ENCODE peak calls at places on chromosomes 3 and 15, in five cellular contexts. C, V, N, K and O are unnamed samples.

GRCh38 chr15:92930776-92931175 is 30.7 kb downstream of the CHD2 start:
- DNase-seq in C (no peak), V (peak; percentile 90), N (peak; percentile 86), K (no peak), O (no peak)

GRCh38 chr3:19270471-19270870 is 122.2 kb downstream of the KCNH8 start:
- DNase-seq in C (no peak), V (no peak), N (no peak), K (no peak), O (no peak)

GRCh38 chr3:72004749-72005292 is 219.9 kb upstream of the PROK2 start:
- DNase-seq in C (no peak), V (peak; percentile 48), N (no peak), K (no peak), O (no peak)

GRCh38 chr15:56568466-56569167 is 103.7 kb upstream of the MNS1 start:
- DNase-seq in C (no peak), V (no peak), N (no peak), K (no peak), O (no peak)

GRCh38 chr3:181694805-181695660 is 16.7 kb upstream of the SOX2 start:
- DNase-seq in C (no peak), V (no peak), N (peak; percentile 45), K (peak; percentile 91), O (peak; percentile 74)

GRCh38 chr15:80308002-80308401 is 56.0 kb upstream of the CTXND1 start:
- DNase-seq in C (no peak), V (no peak), N (no peak), K (peak; percentile 24), O (no peak)

GRCh38 chr15:41698779-41699178 is 38.6 kb downstream of the MGA start:
- DNase-seq in C (no peak), V (no peak), N (peak; percentile 63), K (no peak), O (no peak)

GRCh38 chr15:71375934-71376333 is 260.7 kb downstream of the THSD4 start:
- DNase-seq in C (no peak), V (no peak), N (no peak), K (no peak), O (no peak)

GRCh38 chr15:33013827-33014445 is 180.6 kb downstream of the FMN1 start:
- DNase-seq in C (no peak), V (peak; percentile 60), N (peak; percentile 67), K (no peak), O (no peak)

GRCh38 chr3:69145688-69146087 is 23.3 kb upstream of the LMOD3 start:
- DNase-seq in C (no peak), V (no peak), N (no peak), K (no peak), O (no peak)

GRCh38 chr15:62450061-62450460 is 285.0 kb upstream of the C2CD4B start:
- DNase-seq in C (no peak), V (no peak), N (no peak), K (no peak), O (no peak)

GRCh38 chr3:176939022-176939817 is 258.1 kb downstream of the TBL1XR1 start:
- DNase-seq in C (peak; percentile 5), V (peak; percentile 93), N (peak; percentile 86), K (no peak), O (no peak)

GRCh38 chr3:11606090-11606784 is 37.5 kb downstream of the VGLL4 start:
- DNase-seq in C (no peak), V (no peak), N (no peak), K (no peak), O (no peak)

GRCh38 chr15:57156210-57156887 is 220.0 kb upstream of the CGNL1 start:
- DNase-seq in C (no peak), V (no peak), N (peak; percentile 21), K (no peak), O (no peak)

GRCh38 chr3:126488886-126489569 is 13.3 kb upstream of the ZXDC start:
- DNase-seq in C (no peak), V (no peak), N (no peak), K (no peak), O (no peak)

GRCh38 chr3:46661776-46662766 is 31.4 kb downstream of the ALS2CL start:
- DNase-seq in C (no peak), V (no peak), N (no peak), K (no peak), O (no peak)

GRCh38 chr3:49805884-49806701 is 3.0 kb downstream of the INKA1 start:
- DNase-seq in C (no peak), V (peak; percentile 49), N (no peak), K (peak; percentile 64), O (no peak)

GRCh38 chr15:62145015-62145735 is 19.9 kb downstream of the C2CD4B start:
- DNase-seq in C (no peak), V (no peak), N (no peak), K (no peak), O (no peak)

GRCh38 chr3:73513260-73513659 is 111.5 kb downstream of the PDZRN3 start:
- DNase-seq in C (no peak), V (no peak), N (no peak), K (no peak), O (no peak)

GRCh38 chr3:44529927-44530326 is 25.1 kb upstream of the ZKSCAN7 start:
- DNase-seq in C (no peak), V (peak; percentile 33), N (no peak), K (no peak), O (peak; percentile 25)

GRCh38 chr15:98943609-98944111 is 63.9 kb downstream of the PGPEP1L start:
- DNase-seq in C (no peak), V (peak; percentile 13), N (no peak), K (no peak), O (no peak)

GRCh38 chr3:71652786-71653419 is 69.4 kb upstream of the FOXP1 start:
- DNase-seq in C (peak; percentile 4), V (peak; percentile 84), N (peak; percentile 74), K (no peak), O (peak; percentile 27)

GRCh38 chr3:150081084-150081483 is 110.4 kb upstream of the PFN2 start:
- DNase-seq in C (no peak), V (peak; percentile 48), N (peak; percentile 73), K (no peak), O (no peak)

GRCh38 chr3:180180795-180181194 is 144.1 kb upstream of the PEX5L start:
- DNase-seq in C (no peak), V (peak; percentile 1), N (peak; percentile 9), K (no peak), O (no peak)

GRCh38 chr15:23869391-23869790 is 182.3 kb upstream of the NDN start:
- DNase-seq in C (no peak), V (no peak), N (peak; percentile 5), K (peak; percentile 83), O (peak; percentile 85)

GRCh38 chr15:27563765-27564164 is 535.4 kb downstream of the OCA2 start:
- DNase-seq in C (no peak), V (no peak), N (no peak), K (no peak), O (no peak)

GRCh38 chr3:135757421-135757820 is 208.1 kb upstream of the PPP2R3A start:
- DNase-seq in C (no peak), V (no peak), N (no peak), K (no peak), O (no peak)

GRCh38 chr3:124424396-124424795 is 305.9 kb upstream of the UMPS start:
- DNase-seq in C (no peak), V (no peak), N (no peak), K (no peak), O (no peak)

GRCh38 chr15:71780349-71780976 is 29.9 kb upstream of the NR2E3 start:
- DNase-seq in C (peak; percentile 49), V (peak; percentile 83), N (peak; percentile 70), K (peak; percentile 40), O (peak; percentile 50)

GRCh38 chr3:122825460-122825859 is 30.6 kb downstream of the SLC49A4 start:
- DNase-seq in C (no peak), V (no peak), N (no peak), K (no peak), O (no peak)

GRCh38 chr3:103437850-103438249 is 1003.0 kb downstream of the ZPLD1 start:
- DNase-seq in C (no peak), V (no peak), N (no peak), K (no peak), O (no peak)

DNA sequence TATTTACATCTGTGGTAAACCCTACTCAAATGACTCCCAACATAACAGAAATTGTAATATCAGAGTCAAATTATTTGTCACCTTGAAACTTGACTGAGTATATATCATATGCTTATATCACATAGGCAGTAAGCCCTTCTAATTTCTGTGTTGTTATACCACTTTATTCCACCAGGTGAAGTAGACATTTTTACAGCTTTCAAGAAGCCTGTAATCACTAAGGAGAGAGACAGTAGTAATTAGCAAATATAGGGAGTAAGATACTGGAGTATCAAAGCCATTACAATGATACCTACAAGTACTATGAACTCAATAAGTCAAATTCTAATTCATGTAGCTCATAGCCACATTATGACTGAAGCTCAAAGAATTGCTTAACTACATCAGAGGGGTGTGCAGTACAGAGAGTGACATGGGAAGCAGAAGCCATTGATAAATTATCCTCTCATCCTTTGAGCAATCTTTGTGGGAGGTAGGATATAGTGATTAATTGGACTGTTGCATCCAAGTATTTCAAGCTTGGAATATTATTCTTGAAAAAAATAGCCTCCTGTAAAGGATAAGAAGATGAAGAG is 1005.8 kb downstream of the ZPLD1 start:
- DNase-seq in C (no peak), V (peak; percentile 23), N (peak; percentile 14), K (no peak), O (no peak)
- TF ChIP-seq CTCF in C (no peak), V (no peak), N (peak; percentile 22), K (no peak), O (peak; percentile 84)

GRCh38 chr3:114299925-114300624 is 6.2 kb downstream of the TIGIT start:
- DNase-seq in C (no peak), V (no peak), N (no peak), K (no peak), O (no peak)

GRCh38 chr3:114294940-114295480 is 1.2 kb downstream of the TIGIT start:
- DNase-seq in C (no peak), V (no peak), N (no peak), K (no peak), O (no peak)

GRCh38 chr3:114293846-114294245 is at the start of gene TIGIT:
- DNase-seq in C (no peak), V (no peak), N (no peak), K (peak; percentile 14), O (no peak)

DNA sequence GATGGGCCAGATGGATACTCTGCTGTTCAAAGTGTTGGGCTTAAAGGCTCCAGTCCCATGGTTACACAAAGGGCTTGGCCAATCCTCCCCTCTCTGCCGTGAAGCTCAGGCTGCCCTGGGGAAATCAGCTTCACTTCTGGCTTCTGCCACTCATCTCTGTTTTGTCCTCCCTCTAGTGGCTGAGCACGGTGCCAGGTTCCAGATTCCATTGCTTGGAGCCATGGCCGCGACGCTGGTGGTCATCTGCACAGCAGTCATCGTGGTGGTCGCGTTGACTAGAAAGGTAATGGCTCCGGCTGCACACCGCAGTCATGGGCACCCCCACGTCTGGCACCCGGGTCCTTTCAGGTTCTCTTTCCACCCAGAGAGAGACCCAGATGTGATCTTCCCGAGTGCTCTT is 5.6 kb downstream of the TIGIT start:
- DNase-seq in C (no peak), V (peak; percentile 46), N (no peak), K (peak; percentile 41), O (peak; percentile 72)
- TF ChIP-seq CTCF in C (peak; percentile 22), V (peak; percentile 70), N (peak; percentile 56), K (no peak), O (peak; percentile 55)

GRCh38 chr3:55013145-55013544 is 85.3 kb upstream of the LRTM1 start:
- DNase-seq in C (no peak), V (peak; percentile 82), N (peak; percentile 55), K (no peak), O (no peak)
- TF ChIP-seq CTCF in C (no peak), V (peak; percentile 77), N (peak; percentile 28), K (no peak), O (no peak)

GRCh38 chr3:127565711-127566110 is 24.8 kb downstream of the TPRA1 start:
- DNase-seq in C (no peak), V (no peak), N (no peak), K (no peak), O (no peak)
- TF ChIP-seq CTCF in C (no peak), V (no peak), N (no peak), K (no peak), O (no peak)